ENCODE peak calls at places on chromosomes 1 and 21, in seven cellular contexts. C, K, G, Z, P, V and Q are unnamed samples.

GRCh38 chr1:196896355-196896754 is 8.5 kb downstream of the CFHR4 start:
- DNase-seq in C (no peak), K (no peak), G (no peak), Z (no peak), P (no peak), V (no peak), Q (no peak)

GRCh38 chr1:218517507-218517906 is 172.4 kb downstream of the TGFB2 start:
- DNase-seq in C (no peak), K (no peak), G (no peak), Z (no peak), P (no peak), V (no peak), Q (no peak)

GRCh38 chr21:41545500-41546359 is 37.8 kb upstream of the TMPRSS2 start:
- DNase-seq in C (no peak), K (no peak), G (peak), Z (no peak), P (no peak), V (no peak), Q (no peak)

GRCh38 chr1:20093940-20094391 is 24.0 kb downstream of the PLA2G5 start:
- DNase-seq in C (no peak), K (no peak), G (no peak), Z (no peak), P (peak), V (no peak), Q (peak)

GRCh38 chr1:85623061-85623471 is 42.5 kb downstream of the CCN1 start:
- DNase-seq in C (no peak), K (no peak), G (no peak), Z (no peak), P (no peak), V (no peak), Q (peak)

GRCh38 chr1:116944613-116945012 is 34.9 kb downstream of the PTGFRN start:
- DNase-seq in C (no peak), K (no peak), G (no peak), Z (no peak), P (no peak), V (no peak), Q (no peak)

GRCh38 chr1:234597894-234598293 is 12.1 kb downstream of the IRF2BP2 start:
- DNase-seq in C (peak), K (peak), G (peak), Z (peak), P (no peak), V (no peak), Q (no peak)

GRCh38 chr1:156076609-156077429 is 5.4 kb downstream of the MEX3A start:
- DNase-seq in C (no peak), K (no peak), G (peak), Z (no peak), P (peak), V (no peak), Q (no peak)

GRCh38 chr1:246647113-246647512 is 77.1 kb upstream of the SCCPDH start:
- DNase-seq in C (no peak), K (peak), G (peak), Z (no peak), P (peak), V (peak), Q (peak)

GRCh38 chr21:36079010-36079649 is 9.3 kb downstream of the CBR1 start:
- DNase-seq in C (no peak), K (no peak), G (no peak), Z (peak), P (peak), V (no peak), Q (no peak)

GRCh38 chr1:94768046-94768445 is 52.1 kb upstream of the SLC44A3 start:
- DNase-seq in C (no peak), K (no peak), G (no peak), Z (no peak), P (no peak), V (no peak), Q (no peak)

GRCh38 chr1:59718064-59718988 is 96.4 kb upstream of the HOOK1 start:
- DNase-seq in C (no peak), K (no peak), G (no peak), Z (no peak), P (no peak), V (no peak), Q (peak)

GRCh38 chr1:183444243-183444642 is 26.1 kb upstream of the NMNAT2 start:
- DNase-seq in C (no peak), K (no peak), G (no peak), Z (no peak), P (no peak), V (no peak), Q (peak)

GRCh38 chr1:99814373-99814900 is 35.7 kb upstream of the AGL start:
- DNase-seq in C (no peak), K (no peak), G (no peak), Z (no peak), P (no peak), V (no peak), Q (no peak)

GRCh38 chr21:29080454-29080930 is 7.0 kb upstream of the CCT8 start:
- DNase-seq in C (no peak), K (no peak), G (no peak), Z (no peak), P (no peak), V (no peak), Q (no peak)

GRCh38 chr1:228765543-228765942 is 30.3 kb downstream of the RHOU start:
- DNase-seq in C (peak), K (no peak), G (no peak), Z (peak), P (no peak), V (no peak), Q (no peak)

GRCh38 chr21:42749226-42749625 is 95.8 kb downstream of the PDE9A start:
- DNase-seq in C (no peak), K (no peak), G (no peak), Z (no peak), P (no peak), V (no peak), Q (no peak)

GRCh38 chr1:89363638-89364536 is at the start of gene GBP6:
- DNase-seq in C (no peak), K (no peak), G (peak), Z (no peak), P (peak), V (no peak), Q (no peak)

GRCh38 chr1:111988743-111989453 is 570 bp downstream of the KCND3 start:
- DNase-seq in C (no peak), K (no peak), G (peak), Z (peak), P (peak), V (no peak), Q (no peak)

GRCh38 chr21:39117571-39117970 is 65.7 kb downstream of the PSMG1 start:
- DNase-seq in C (no peak), K (no peak), G (no peak), Z (no peak), P (no peak), V (no peak), Q (no peak)

GRCh38 chr21:26443867-26444266 is 129.2 kb downstream of the CYYR1 start:
- DNase-seq in C (no peak), K (no peak), G (no peak), Z (no peak), P (no peak), V (no peak), Q (peak)